ENCODE peak calls at places on chromosome 15, in ten cellular contexts. E is stimulated activated CD8-positive, alpha-beta memory T cell treated with anti-CD3 and anti-CD28 coated beads, Interleukin-15, amount 100 ng/mL, for 24 hours; M is AG04449; R is NCI-H1048; F is activated CD8-positive, alpha-beta T cell treated with anti-CD3 and anti-CD28 coated beads for 36 hours; W is AG08396; H is LoVo; C is GM13977; O is C1 segment of cervical spinal cord; S is cardiac fibroblast. D is an unnamed sample.

GRCh38 chr15:40323953-40324937 is 753 bp downstream of the INAFM2 start:
- DNase-seq in E (no peak), M (no peak), R (no peak), F (peak; percentile 64), W (no peak), H (no peak), C (peak; percentile 62), O (no peak), S (no peak), D (no peak)

GRCh38 chr15:58139631-58140522 is 1.7 kb downstream of the AQP9 start:
- DNase-seq in E (no peak), M (no peak), R (no peak), F (no peak), W (no peak), H (no peak), C (no peak), O (no peak), S (peak; percentile 38), D (no peak)

GRCh38 chr15:44726136-44726535 is 10.2 kb upstream of the TRIM69 start:
- DNase-seq in E (no peak), M (no peak), R (no peak), F (peak; percentile 43), W (no peak), H (no peak), C (no peak), O (no peak), S (peak; percentile 51), D (no peak)

GRCh38 chr15:40500584-40501330 is 30.0 kb downstream of the CHST14 start:
- DNase-seq in E (no peak), M (no peak), R (no peak), F (no peak), W (no peak), H (no peak), C (no peak), O (no peak), S (peak; percentile 53), D (no peak)

GRCh38 chr15:59999064-59999377 is 5.1 kb upstream of the FOXB1 start:
- DNase-seq in E (no peak), M (no peak), R (no peak), F (no peak), W (no peak), H (no peak), C (peak; percentile 19), O (no peak), S (no peak), D (no peak)

GRCh38 chr15:89496155-89497098 is at the start of gene RHCG:
- DNase-seq in E (no peak), M (no peak), R (no peak), F (peak; percentile 39), W (no peak), H (peak; percentile 66), C (peak; percentile 58), O (no peak), S (peak; percentile 58), D (no peak)

GRCh38 chr15:41827880-41828746 is at the start of gene JMJD7:
- DNase-seq in E (peak; percentile 95), M (peak; percentile 17), R (peak; percentile 64), F (peak; percentile 95), W (peak; percentile 100), H (peak; percentile 95), C (peak; percentile 100), O (peak; percentile 84), S (peak; percentile 84), D (peak; percentile 87)

GRCh38 chr15:48703544-48703943 is 58.0 kb upstream of the FBN1 start:
- DNase-seq in E (no peak), M (peak; percentile 44), R (no peak), F (no peak), W (no peak), H (no peak), C (no peak), O (no peak), S (peak; percentile 73), D (no peak)

GRCh38 chr15:73518180-73518862 is 75.4 kb downstream of the REC114 start:
- DNase-seq in E (no peak), M (no peak), R (no peak), F (no peak), W (no peak), H (no peak), C (no peak), O (no peak), S (no peak), D (no peak)

GRCh38 chr15:68223171-68223570 is 6.4 kb downstream of the CLN6 start:
- DNase-seq in E (no peak), M (no peak), R (no peak), F (no peak), W (no peak), H (no peak), C (no peak), O (no peak), S (no peak), D (no peak)

GRCh38 chr15:78059110-78059839 is 18.2 kb downstream of the TBC1D2B start:
- DNase-seq in E (no peak), M (no peak), R (no peak), F (peak; percentile 1), W (no peak), H (no peak), C (no peak), O (no peak), S (peak; percentile 58), D (no peak)

GRCh38 chr15:96165775-96166174 is 164.7 kb upstream of the NR2F2 start:
- DNase-seq in E (no peak), M (no peak), R (no peak), F (no peak), W (no peak), H (no peak), C (no peak), O (no peak), S (no peak), D (no peak)

GRCh38 chr15:63749330-63749942 is 84.3 kb downstream of the HERC1 start:
- DNase-seq in E (no peak), M (no peak), R (no peak), F (no peak), W (no peak), H (no peak), C (no peak), O (no peak), S (no peak), D (no peak)

GRCh38 chr15:77797270-77797669 is 164.6 kb upstream of the LINGO1 start:
- DNase-seq in E (no peak), M (no peak), R (no peak), F (no peak), W (no peak), H (no peak), C (no peak), O (no peak), S (no peak), D (no peak)